ENCODE peak calls at places on chromosomes 12 and 14, in nine cellular contexts. H is CD8-positive, alpha-beta T cell; I is right lobe of liver; M is psoas muscle; Q is hepatocyte; A is mucosa of descending colon; B is A549; G is left lung; S is cardiac muscle cell. K is an unnamed sample. For H3K4me1, the result is how much of the 10 kb centered on the place peaks cover.

GRCh38 chr12:106299193-106299794 is 3.2 kb upstream of the TCP11L2 start:
- DNase-seq in S (peak), Q (no peak), B (no peak), I (no peak), H (no peak), G (no peak), M (no peak), A (no peak), K (no peak)

GRCh38 chr12:6970096-6970527 is 352 bp downstream of the PHB2 start:
- DNase-seq in S (no peak), I (peak), H (no peak), B (peak), A (peak), G (no peak), M (no peak), Q (no peak), K (no peak)

GRCh38 chr12:11879306-11879705 is 191.4 kb upstream of the BCL2L14 start:
- DNase-seq in I (no peak), B (no peak), H (no peak), M (no peak), S (peak), A (no peak), G (no peak), Q (no peak), K (no peak)

GRCh38 chr12:82608706-82609105 is 78.0 kb upstream of the TMTC2 start:
- DNase-seq in G (no peak), M (no peak), A (no peak), B (no peak), H (no peak), I (no peak), S (peak), Q (no peak), K (no peak)

GRCh38 chr14:58605465-58605864 is 32.3 kb upstream of the DACT1 start:
- DNase-seq in A (no peak), Q (no peak), S (no peak), B (no peak), H (no peak), I (no peak), G (no peak), M (no peak), K (no peak)

GRCh38 chr14:74667758-74668157 is 45.1 kb downstream of the AREL1 start:
- DNase-seq in H (no peak), A (no peak), B (no peak), I (no peak), G (no peak), Q (no peak), S (peak), M (no peak), K (no peak)

GRCh38 chr12:109510196-109510595 is 32.8 kb downstream of the UBE3B start:
- DNase-seq in M (no peak), S (no peak), G (no peak), A (no peak), H (no peak), I (no peak), Q (no peak), B (no peak), K (no peak)

GRCh38 chr12:124640096-124640495 is 72.7 kb upstream of the NCOR2 start:
- DNase-seq in H (no peak), S (peak), M (no peak), I (no peak), A (no peak), G (no peak), Q (no peak), B (peak), K (no peak)

GRCh38 chr12:107057071-107057834 is 36.1 kb downstream of the CRY1 start:
- DNase-seq in G (no peak), A (no peak), H (no peak), S (peak), B (peak), I (no peak), M (no peak), Q (no peak), K (no peak)

GRCh38 chr12:64080319-64081008 is 141.6 kb downstream of the KICS2 start:
- DNase-seq in Q (peak), S (peak), A (peak), M (no peak), H (no peak), B (peak), G (no peak), I (no peak), K (no peak)

GRCh38 chr14:32382704-32383103 is 53.6 kb downstream of the AKAP6 start:
- DNase-seq in M (no peak), S (peak), B (peak), H (no peak), Q (no peak), I (no peak), A (peak), G (no peak), K (peak)

GRCh38 chr12:6269986-6270385 is 40.5 kb upstream of the PLEKHG6 start:
- DNase-seq in Q (no peak), G (no peak), B (no peak), A (no peak), I (no peak), H (no peak), S (no peak), M (no peak), K (no peak)

GRCh38 chr12:70928066-70928465 is 7.5 kb upstream of the PTPRR start:
- DNase-seq in I (no peak), H (no peak), G (no peak), M (no peak), B (no peak), A (no peak), S (no peak), Q (no peak), K (no peak)

GRCh38 chr12:6539276-6540134 is 5.2 kb downstream of the GAPDH start:
- DNase-seq in M (no peak), Q (no peak), B (peak), S (no peak), I (no peak), G (no peak), A (no peak), H (no peak), K (peak)

GRCh38 chr12:54160050-54160449 is 28.7 kb downstream of the SMUG1 start:
- DNase-seq in A (no peak), B (no peak), G (no peak), Q (no peak), I (no peak), H (no peak), M (no peak), S (no peak), K (no peak)

GRCh38 chr12:52517005-52517835 is 3.0 kb downstream of the KRT5 start:
- DNase-seq in B (no peak), I (no peak), Q (no peak), S (no peak), G (no peak), M (no peak), H (no peak), A (no peak), K (no peak)

GRCh38 chr12:68375701-68376469 is 43.7 kb upstream of the MDM1 start:
- DNase-seq in Q (no peak), M (no peak), S (peak), A (no peak), I (no peak), G (no peak), H (no peak), B (no peak), K (no peak)

GRCh38 chr12:127774828-127775227 is 492.1 kb upstream of the TMEM132C start:
- DNase-seq in B (no peak), Q (no peak), M (no peak), I (no peak), H (no peak), S (no peak), G (no peak), A (no peak), K (no peak)

GRCh38 chr14:24299255-24300191 is at the start of the genes DHRS1 and NOP9:
- DNase-seq in B (peak), S (peak), A (peak), Q (peak), H (peak), M (peak), G (peak), I (peak), K (peak)

GRCh38 chr12:125025836-125026235 is 32.4 kb downstream of the BRI3BP start:
- DNase-seq in I (no peak), B (no peak), H (no peak), G (no peak), A (no peak), M (no peak), Q (no peak), S (no peak), K (no peak)

GRCh38 chr14:102565959-102566358 is 26.5 kb upstream of the RCOR1 start:
- DNase-seq in B (no peak), H (no peak), S (no peak), G (no peak), A (no peak), M (no peak), Q (no peak), I (no peak), K (no peak)

GRCh38 chr14:104868060-104868740 is 3.1 kb downstream of the CEP170B start:
- DNase-seq in B (no peak), M (no peak), S (no peak), A (no peak), Q (no peak), G (no peak), I (peak), H (no peak), K (peak)

GRCh38 chr12:14325716-14326343 is 39.7 kb upstream of the ATF7IP start:
- DNase-seq in Q (no peak), I (no peak), G (no peak), H (no peak), M (no peak), S (no peak), A (no peak), B (no peak), K (no peak)

GRCh38 chr14:25400607-25401206 is 350.8 kb upstream of the STXBP6 start:
- DNase-seq in B (peak), Q (peak), I (no peak), M (no peak), H (peak), G (no peak), S (peak), A (peak), K (peak)

GRCh38 chr12:80484778-80485177 is 40.7 kb downstream of the PTPRQ start:
- DNase-seq in M (no peak), G (no peak), Q (no peak), B (no peak), H (no peak), A (no peak), S (no peak), I (no peak), K (no peak)

GRCh38 chr12:31234955-31235867 is 90.7 kb downstream of the SINHCAF start:
- DNase-seq in G (no peak), Q (peak), M (no peak), A (peak), H (no peak), I (no peak), B (peak), S (peak), K (peak)

GRCh38 chr14:65041434-65041915 is 54.8 kb downstream of the FNTB start:
- DNase-seq in H (no peak), B (no peak), A (no peak), G (no peak), M (no peak), I (no peak), S (no peak), Q (no peak), K (no peak)

GRCh38 chr14:46401066-46401465 is 250.5 kb downstream of the RPL10L start:
- DNase-seq in M (no peak), H (no peak), Q (no peak), I (no peak), A (no peak), G (no peak), B (no peak), S (no peak), K (no peak)

GRCh38 chr12:6960291-6961277 is 9.4 kb downstream of the PTPN6 start:
- DNase-seq in H (no peak), B (peak), S (peak), G (no peak), I (peak), A (no peak), M (peak), Q (no peak), K (no peak)

GRCh38 chr14:87013583-87013982 is 979.4 kb downstream of the GALC start:
- DNase-seq in S (peak), M (no peak), H (no peak), Q (no peak), A (no peak), I (no peak), B (no peak), G (no peak), K (no peak)

GRCh38 chr12:65528127-65528526 is 249.6 kb downstream of the MSRB3 start:
- DNase-seq in G (no peak), I (no peak), A (no peak), Q (no peak), M (no peak), H (no peak), B (no peak), S (no peak), K (no peak)

GRCh38 chr14:105250986-105251385 is 2.7 kb downstream of the BTBD6 start:
- DNase-seq in G (no peak), B (no peak), S (no peak), M (no peak), I (no peak), H (no peak), Q (no peak), A (no peak), K (no peak)

GRCh38 chr12:121715862-121716435 is 3.4 kb downstream of the TMEM120B start:
- DNase-seq in Q (no peak), I (no peak), M (no peak), S (no peak), B (no peak), H (no peak), A (no peak), G (no peak), K (no peak)

GRCh38 chr12:121713257-121714155 is 954 bp downstream of the TMEM120B start:
- DNase-seq in I (no peak), S (peak), B (no peak), Q (peak), A (peak), H (no peak), M (peak), G (peak), K (no peak)

GRCh38 chr12:121711925-121712461 is 559 bp upstream of the TMEM120B start:
- DNase-seq in A (peak), I (peak), Q (peak), S (peak), M (peak), G (no peak), B (peak), H (no peak), K (peak)

GRCh38 chr12:121709478-121709890 is 3.1 kb upstream of the TMEM120B start:
- DNase-seq in G (no peak), H (no peak), Q (peak), B (peak), A (no peak), I (no peak), S (peak), M (no peak), K (no peak)

GRCh38 chr12:121712462-121713256 is at the start of gene TMEM120B:
- DNase-seq in A (peak), H (peak), M (peak), I (peak), G (peak), S (peak), Q (peak), B (peak), K (peak)
- TF ChIP-seq CTCF in A (no peak), H (no peak), M (no peak), I (no peak), G (no peak), S (no peak), Q (peak), B (peak), K (peak)

GRCh38 chr12:13099066-13099909 is 4.2 kb downstream of the GSG1 start:
- DNase-seq in Q (peak), I (no peak), B (no peak), H (no peak), M (no peak), A (peak), S (peak), G (no peak), K (no peak)

GRCh38 chr12:13099910-13100609 is 3.4 kb downstream of the GSG1 start:
- DNase-seq in Q (no peak), I (no peak), M (no peak), A (no peak), H (no peak), S (no peak), B (no peak), G (no peak), K (no peak)

GRCh38 chr12:13100610-13100881 is 2.9 kb downstream of the GSG1 start:
- DNase-seq in M (no peak), G (no peak), A (no peak), Q (no peak), S (no peak), I (no peak), B (no peak), H (no peak), K (no peak)

GRCh38 chr12:13095266-13095995 is 8.0 kb downstream of the GSG1 start:
- DNase-seq in I (no peak), G (no peak), Q (no peak), A (no peak), B (no peak), M (no peak), S (no peak), H (no peak), K (no peak)

DNA sequence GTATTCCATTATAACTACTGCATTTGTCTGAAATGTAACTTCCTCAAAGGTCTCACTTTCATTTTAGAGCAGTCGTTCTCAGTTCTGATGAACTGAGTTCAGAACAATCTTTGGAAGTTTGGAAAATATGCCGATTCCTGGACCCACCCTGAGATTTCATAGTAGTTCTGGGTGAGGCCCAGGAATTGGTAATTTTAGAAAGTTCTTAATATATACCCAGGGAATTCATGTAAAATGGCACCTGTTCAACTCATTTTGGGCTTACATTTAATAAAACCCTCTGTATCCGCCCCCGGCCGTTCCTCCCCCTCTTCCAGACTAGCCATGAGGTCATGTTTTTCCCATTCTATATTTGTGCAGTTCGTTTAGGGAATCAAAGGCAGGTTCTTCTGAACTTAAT is 5.9 kb downstream of the GSG1 start:
- DNase-seq in Q (no peak), S (no peak), I (no peak), H (no peak), B (no peak), G (no peak), A (no peak), M (no peak), K (no peak)
- H3K4me1 ChIP-seq in Q (half or more), S (under half), I (under half), H (under half), B (half or more), G (half or more), A (under half), M (under half), K (under half)

GRCh38 chr12:116293687-116294463 is 16.4 kb upstream of the MED13L start:
- DNase-seq in H (no peak), Q (no peak), A (no peak), M (no peak), I (no peak), S (no peak), B (no peak), G (no peak), K (no peak)
- TF ChIP-seq CTCF in H (no peak), Q (no peak), A (no peak), M (no peak), I (no peak), S (no peak), B (no peak), G (no peak), K (no peak)

GRCh38 chr12:24724765-24725307 is 224.1 kb downstream of the BCAT1 start:
- DNase-seq in G (no peak), B (no peak), H (no peak), I (no peak), S (no peak), M (no peak), A (no peak), Q (no peak), K (no peak)
- H3K4me1 ChIP-seq in G (under half), B (under half), H (under half), I (under half), S (under half), M (under half), A (under half), Q (under half), K (under half)

GRCh38 chr12:4353785-4354208 is 25.7 kb downstream of the FGF23 start:
- DNase-seq in A (peak), I (no peak), Q (peak), B (peak), G (no peak), M (no peak), H (peak), S (peak), K (no peak)

GRCh38 chr12:4355150-4355842 is 24.2 kb downstream of the FGF23 start:
- DNase-seq in G (no peak), Q (no peak), A (no peak), M (no peak), I (no peak), H (no peak), S (peak), B (no peak), K (no peak)

DNA sequence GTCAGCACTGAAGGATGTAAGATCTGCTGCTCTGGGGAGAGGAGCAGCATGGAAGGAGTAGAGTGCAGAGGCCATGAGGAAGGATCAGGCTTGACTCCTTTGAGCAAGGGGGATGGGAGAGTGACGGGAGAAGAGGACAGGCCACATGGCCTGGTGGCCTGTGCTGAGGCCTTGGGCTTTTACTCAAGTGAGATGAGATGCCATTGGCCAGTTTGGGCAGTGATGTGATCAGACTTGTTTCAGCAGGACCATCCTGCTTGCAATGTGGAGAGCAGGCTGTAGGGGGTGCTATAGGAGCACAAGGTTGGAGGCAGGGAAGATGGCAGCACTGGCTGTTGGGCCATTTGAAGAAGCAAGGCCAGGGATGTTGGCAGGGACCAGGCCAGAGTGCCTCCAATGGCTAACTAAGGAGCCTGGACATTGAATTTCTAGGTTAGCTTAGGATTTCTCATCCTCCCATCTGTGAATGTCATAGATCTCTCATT is 23.6 kb downstream of the FGF23 start:
- DNase-seq in A (peak), S (peak), B (peak), G (no peak), I (no peak), H (peak), Q (peak), M (peak), K (peak)
- TF ChIP-seq CTCF in A (peak), S (peak), B (peak), G (no peak), I (peak), H (peak), Q (peak), M (peak), K (peak)

K was measured in BE2C.